ENCODE peak calls at places on chromosomes 16 and 17, in nine cellular contexts. J, W, D, Q, F, K, V, X and O are unnamed samples.

GRCh38 chr17:72445055-72445991 is 324.5 kb downstream of the SOX9 start:
- DNase-seq in J (peak; percentile 80), W (no peak), D (no peak), Q (no peak), F (peak; percentile 58), K (no peak), V (peak; percentile 77), X (no peak), O (no peak)

GRCh38 chr17:80292557-80292956 is 31.9 kb downstream of the RNF213 start:
- DNase-seq in J (no peak), W (no peak), D (no peak), Q (no peak), F (no peak), K (no peak), V (no peak), X (no peak), O (no peak)

GRCh38 chr17:60766778-60767190 is 89.1 kb downstream of the BCAS3 start:
- DNase-seq in J (no peak), W (no peak), D (no peak), Q (no peak), F (no peak), K (no peak), V (no peak), X (no peak), O (no peak)

GRCh38 chr16:12187939-12188673 is 211.6 kb downstream of the SNX29 start:
- DNase-seq in J (peak; percentile 13), W (no peak), D (no peak), Q (no peak), F (no peak), K (no peak), V (no peak), X (no peak), O (no peak)

GRCh38 chr17:1108810-1109605 is 70.8 kb downstream of the ABR start:
- DNase-seq in J (peak; percentile 66), W (peak; percentile 50), D (no peak), Q (no peak), F (peak; percentile 71), K (no peak), V (peak; percentile 67), X (no peak), O (peak; percentile 56)

GRCh38 chr17:8140058-8140412 is 12.2 kb downstream of the PER1 start:
- DNase-seq in J (no peak), W (peak; percentile 17), D (no peak), Q (no peak), F (no peak), K (peak; percentile 59), V (no peak), X (no peak), O (peak; percentile 55)

GRCh38 chr17:40345161-40346034 is 19.1 kb downstream of the GJD3 start:
- DNase-seq in J (peak; percentile 72), W (peak; percentile 86), D (no peak), Q (no peak), F (peak; percentile 70), K (peak; percentile 75), V (peak; percentile 91), X (no peak), O (peak; percentile 61)

GRCh38 chr16:12145918-12146317 is 169.4 kb downstream of the SNX29 start:
- DNase-seq in J (no peak), W (no peak), D (no peak), Q (no peak), F (no peak), K (no peak), V (no peak), X (no peak), O (no peak)

GRCh38 chr17:59561042-59561441 is 4.4 kb upstream of the DHX40 start:
- DNase-seq in J (peak; percentile 50), W (no peak), D (no peak), Q (no peak), F (no peak), K (no peak), V (no peak), X (peak; percentile 65), O (no peak)

GRCh38 chr17:35084987-35085386 is 21.5 kb upstream of the RFFL start:
- DNase-seq in J (peak; percentile 90), W (no peak), D (no peak), Q (no peak), F (no peak), K (no peak), V (peak; percentile 21), X (peak; percentile 81), O (no peak)

GRCh38 chr17:31724619-31725018 is 134.4 kb downstream of the COPRS start:
- DNase-seq in J (no peak), W (no peak), D (no peak), Q (no peak), F (no peak), K (no peak), V (no peak), X (no peak), O (no peak)

GRCh38 chr17:34171245-34171818 is 83.8 kb upstream of the CCL2 start:
- DNase-seq in J (peak; percentile 68), W (peak; percentile 80), D (no peak), Q (peak; percentile 52), F (peak; percentile 63), K (peak; percentile 41), V (peak; percentile 54), X (peak; percentile 12), O (peak; percentile 47)

GRCh38 chr17:4800462-4801185 is 1.5 kb downstream of the C17orf114 start:
- DNase-seq in J (no peak), W (no peak), D (no peak), Q (no peak), F (no peak), K (no peak), V (no peak), X (no peak), O (no peak)

GRCh38 chr17:71304498-71305158 is 816.2 kb upstream of the SOX9 start:
- DNase-seq in J (no peak), W (no peak), D (no peak), Q (no peak), F (no peak), K (no peak), V (no peak), X (no peak), O (no peak)

GRCh38 chr16:73405851-73406250 is 357.9 kb upstream of the ZFHX3 start:
- DNase-seq in J (no peak), W (no peak), D (no peak), Q (no peak), F (no peak), K (no peak), V (no peak), X (no peak), O (no peak)

GRCh38 chr17:49516190-49516589 is 21.1 kb downstream of the NGFR start:
- DNase-seq in J (no peak), W (no peak), D (no peak), Q (no peak), F (no peak), K (no peak), V (no peak), X (no peak), O (no peak)
- H3K27ac ChIP-seq in J (no peak overlapping the region), W (no peak overlapping the region), D (peak overlapping the region; percentile 48), Q (peak overlapping the region; percentile 93), F (peak overlapping the region; percentile 82), K (peak overlapping the region; percentile 94), V (peak overlapping the region; percentile 54), X (peak overlapping the region; percentile 42), O (peak overlapping the region; percentile 79)

DNA sequence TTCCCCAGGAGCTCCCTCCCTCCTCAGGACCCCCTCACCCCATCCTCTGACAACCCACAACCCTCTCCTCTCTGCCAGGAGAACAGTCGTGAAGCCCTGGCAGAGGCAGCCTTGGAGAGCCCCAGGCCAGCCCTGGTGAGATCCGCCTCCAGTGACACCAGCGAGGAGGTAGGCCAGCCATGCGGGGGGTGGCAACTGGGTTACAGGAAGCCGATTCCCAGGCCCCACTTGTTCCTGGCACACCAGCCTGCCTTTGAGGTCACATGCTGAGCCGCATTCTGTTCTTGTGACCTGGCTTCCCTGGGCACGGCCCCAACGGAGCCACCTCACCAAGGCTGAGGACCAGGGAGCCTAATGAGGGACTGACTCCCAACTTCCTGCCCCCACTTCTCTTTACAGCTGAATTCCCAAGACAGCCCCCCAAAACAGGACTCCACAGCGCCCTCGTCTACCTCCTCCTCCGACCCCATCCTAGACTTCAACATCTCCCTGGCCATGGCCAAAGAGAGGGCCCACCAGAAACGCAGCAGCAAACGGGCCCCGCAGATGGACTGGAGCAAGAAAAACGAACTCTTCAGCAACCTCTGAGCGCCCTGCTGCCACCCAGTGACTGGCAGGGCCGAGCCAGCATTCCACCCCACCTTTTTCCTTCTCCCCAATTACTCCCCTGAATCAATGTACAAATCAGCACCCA is 7.9 kb downstream of the NAT9 start:
- DNase-seq in J (no peak), W (peak; percentile 97), D (no peak), Q (no peak), F (peak; percentile 89), K (peak; percentile 89), V (no peak), X (no peak), O (peak; percentile 97)
- TF ChIP-seq POLR2A in J (no peak), W (no peak), D (no peak), Q (no peak), F (no peak), K (no peak), V (no peak), X (no peak), O (no peak)

GRCh38 chr16:8625491-8626087 is 4.1 kb downstream of the METTL22 start:
- DNase-seq in J (no peak), W (no peak), D (no peak), Q (no peak), F (no peak), K (no peak), V (no peak), X (no peak), O (no peak)

GRCh38 chr16:8626946-8627345 is 5.4 kb downstream of the METTL22 start:
- DNase-seq in J (no peak), W (no peak), D (no peak), Q (no peak), F (no peak), K (no peak), V (no peak), X (no peak), O (peak; percentile 44)

GRCh38 chr16:8628981-8629725 is 7.7 kb downstream of the METTL22 start:
- DNase-seq in J (no peak), W (no peak), D (no peak), Q (no peak), F (no peak), K (no peak), V (no peak), X (no peak), O (no peak)

GRCh38 chr16:8630205-8630953 is 8.9 kb downstream of the METTL22 start:
- DNase-seq in J (no peak), W (no peak), D (no peak), Q (no peak), F (no peak), K (no peak), V (no peak), X (no peak), O (no peak)

DNA sequence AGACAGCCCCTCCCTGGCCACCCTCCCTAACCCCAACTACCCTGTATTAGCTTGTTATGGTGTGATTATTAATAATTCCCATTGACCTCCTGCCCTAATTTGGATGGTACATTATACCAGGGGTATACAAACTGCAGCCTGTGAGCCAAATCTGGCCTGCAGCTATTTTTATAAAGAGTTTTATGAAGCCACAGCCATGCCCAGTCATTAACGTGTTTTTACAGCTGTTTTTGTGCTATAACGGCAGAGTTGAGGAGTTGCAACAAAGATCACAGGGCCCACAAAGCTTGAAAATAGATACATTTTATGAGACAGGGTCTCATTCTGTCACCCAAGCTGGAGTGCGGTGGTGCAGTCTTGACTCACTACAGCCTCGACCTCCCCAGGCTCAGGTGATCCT is 6.0 kb downstream of the METTL22 start:
- DNase-seq in J (no peak), W (no peak), D (no peak), Q (no peak), F (no peak), K (no peak), V (no peak), X (no peak), O (no peak)
- H3K27ac ChIP-seq in J (no peak overlapping the region), W (no peak overlapping the region), D (no peak overlapping the region), Q (no peak overlapping the region), F (no peak overlapping the region), K (no peak overlapping the region), V (no peak overlapping the region), X (no peak overlapping the region), O (no peak overlapping the region)

GRCh38 chr17:28041068-28041843 is 1.2 kb upstream of the NLK start:
- DNase-seq in J (peak; percentile 100), W (peak; percentile 100), D (peak; percentile 97), Q (peak; percentile 98), F (peak; percentile 99), K (peak; percentile 99), V (peak; percentile 100), X (peak; percentile 98), O (peak; percentile 100)
- TF ChIP-seq POLR2A in J (peak; percentile 88), W (peak; percentile 52), D (no peak), Q (no peak), F (peak; percentile 7), K (no peak), V (peak; percentile 64), X (no peak), O (peak; percentile 94)